ENCODE peak calls at places on chromosomes 3 and 15, in four cellular contexts. G is K562, P is A549, M is HepG2. B is an unnamed sample.

GRCh38 chr3:37693791-37694194 is 167.9 kb upstream of the CTDSPL start:
- DNase-seq in G (no peak), P (no peak), M (no peak), B (peak)

GRCh38 chr3:38136272-38136806 is 588 bp downstream of the ACAA1 start:
- DNase-seq in G (peak), P (no peak), M (no peak), B (no peak)

GRCh38 chr3:53274938-53275666 is 19.3 kb upstream of the TKT start:
- DNase-seq in G (no peak), P (no peak), M (no peak), B (no peak)

GRCh38 chr3:125165189-125165947 is 47.2 kb downstream of the SLC12A8 start:
- DNase-seq in G (no peak), P (no peak), M (peak), B (peak)

GRCh38 chr3:3778641-3779270 is 20.5 kb upstream of the LRRN1 start:
- DNase-seq in G (no peak), P (no peak), M (no peak), B (no peak)

GRCh38 chr3:108241721-108242120 is 19.5 kb upstream of the IFT57 start:
- DNase-seq in G (no peak), P (no peak), M (peak), B (no peak)

GRCh38 chr15:57384816-57385215 is 8.5 kb downstream of the CGNL1 start:
- DNase-seq in G (no peak), P (no peak), M (peak), B (no peak)

GRCh38 chr3:52441772-52442332 is 3.1 kb downstream of the SEMA3G start:
- DNase-seq in G (no peak), P (no peak), M (no peak), B (no peak)

GRCh38 chr15:59687831-59688230 is 1.3 kb downstream of the BNIP2 start:
- DNase-seq in G (no peak), P (no peak), M (peak), B (no peak)

GRCh38 chr3:99319961-99320360 is 318.4 kb upstream of the COL8A1 start:
- DNase-seq in G (no peak), P (no peak), M (no peak), B (no peak)

GRCh38 chr3:119413603-119414280 is 49.7 kb downstream of the TMEM39A start:
- DNase-seq in G (peak), P (no peak), M (no peak), B (peak)
- TF ChIP-seq NR3C1 in G (no peak), P (no peak), M (no peak), B (no peak)

GRCh38 chr15:68734352-68734751 is 86.3 kb downstream of the ANP32A start:
- DNase-seq in G (no peak), P (no peak), M (no peak), B (no peak)

GRCh38 chr15:68733666-68734065 is 87.0 kb downstream of the ANP32A start:
- DNase-seq in G (no peak), P (no peak), M (no peak), B (no peak)

GRCh38 chr15:68732451-68732850 is 88.2 kb downstream of the ANP32A start:
- DNase-seq in G (no peak), P (no peak), M (no peak), B (no peak)

GRCh38 chr15:68735610-68736009 is 85.1 kb downstream of the ANP32A start:
- DNase-seq in G (no peak), P (no peak), M (no peak), B (no peak)

DNA sequence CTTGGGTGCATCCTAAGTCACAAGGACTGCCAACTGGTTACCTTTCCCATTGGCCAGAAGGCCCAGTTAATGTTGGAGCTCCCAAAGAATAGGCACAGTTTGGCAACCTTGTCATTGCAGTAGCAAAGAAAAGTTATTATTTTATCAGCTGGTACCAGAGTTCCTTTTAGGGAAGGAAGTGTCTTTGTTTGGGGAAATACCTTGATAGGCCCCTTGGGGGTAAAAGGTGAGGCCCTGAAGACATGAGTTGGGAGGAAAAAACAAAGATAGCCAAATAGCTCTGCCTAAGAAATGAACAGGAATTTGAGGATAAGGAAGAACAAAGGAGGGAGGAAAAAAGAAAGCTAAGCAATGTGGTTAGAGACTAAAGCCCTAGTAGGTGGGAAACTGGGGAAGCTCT is 85.8 kb downstream of the ANP32A start:
- DNase-seq in G (no peak), P (no peak), M (no peak), B (no peak)
- TF ChIP-seq USF2 in G (no peak), P (no peak), M (no peak), B (no peak)

GRCh38 chr3:138281561-138281960 is 48.1 kb downstream of the NME9 start:
- DNase-seq in G (no peak), P (no peak), M (no peak), B (no peak)
- TF ChIP-seq NR3C1 in G (no peak), P (no peak), M (no peak), B (no peak)

GRCh38 chr15:50128266-50128665 is 9.2 kb upstream of the ATP8B4 start:
- DNase-seq in G (no peak), P (no peak), M (no peak), B (peak)
- TF ChIP-seq USF2 in G (no peak), P (no peak), M (no peak), B (no peak)

DNA sequence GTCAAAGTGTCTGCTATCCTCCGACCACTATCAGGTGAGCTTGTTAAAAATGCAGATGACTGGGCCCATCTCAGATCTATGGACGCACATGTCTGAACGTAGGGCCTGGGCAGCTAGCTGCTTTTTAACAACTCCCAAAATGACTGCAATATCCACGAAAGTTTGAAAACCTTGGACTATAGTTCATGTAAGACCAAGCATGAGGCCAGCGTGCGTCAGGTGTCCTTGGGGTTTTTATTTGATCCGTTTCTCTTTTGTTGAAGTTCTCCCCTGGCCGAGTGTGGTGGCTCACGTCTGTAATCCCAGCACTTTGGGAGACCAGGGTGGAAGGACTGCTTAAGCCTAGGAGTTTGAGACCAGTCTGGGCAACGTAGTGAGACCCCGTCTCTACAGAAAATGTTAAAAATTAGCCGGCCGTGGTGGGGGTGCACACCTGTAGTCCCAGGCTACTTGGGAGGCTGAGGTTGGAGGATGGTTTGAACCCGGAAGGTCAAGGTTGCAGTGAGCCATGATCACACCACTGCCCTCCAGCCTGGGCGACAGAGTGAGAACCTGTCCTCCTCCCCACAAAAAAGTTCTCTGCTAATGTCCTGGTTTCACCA is 9.5 kb downstream of the SLC51A start:
- DNase-seq in G (no peak), P (no peak), M (no peak), B (no peak)
- TF ChIP-seq NR3C1 in G (no peak), P (no peak), M (no peak), B (no peak)

DNA sequence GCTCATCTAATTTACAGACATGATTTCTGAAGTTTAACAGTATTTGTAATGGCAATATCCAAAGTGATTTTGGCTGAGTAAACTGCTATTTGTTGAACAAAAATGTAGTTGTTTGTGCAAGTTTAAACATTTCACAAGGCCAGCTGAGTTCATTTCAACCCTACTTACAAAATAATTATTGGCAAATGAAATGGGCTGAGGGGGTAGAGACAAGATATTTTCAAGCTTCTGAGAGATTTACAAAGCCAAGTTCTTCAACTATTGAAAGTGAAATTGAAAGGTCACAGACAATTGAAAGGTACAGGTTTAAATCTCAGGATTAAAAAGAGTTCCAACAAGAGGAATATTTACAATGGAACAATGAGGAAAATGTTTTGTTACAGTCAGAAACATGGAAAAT is 77.1 kb downstream of the DUT start:
- DNase-seq in G (no peak), P (no peak), M (no peak), B (no peak)
- TF ChIP-seq USF2 in G (no peak), P (no peak), M (no peak), B (no peak)

DNA sequence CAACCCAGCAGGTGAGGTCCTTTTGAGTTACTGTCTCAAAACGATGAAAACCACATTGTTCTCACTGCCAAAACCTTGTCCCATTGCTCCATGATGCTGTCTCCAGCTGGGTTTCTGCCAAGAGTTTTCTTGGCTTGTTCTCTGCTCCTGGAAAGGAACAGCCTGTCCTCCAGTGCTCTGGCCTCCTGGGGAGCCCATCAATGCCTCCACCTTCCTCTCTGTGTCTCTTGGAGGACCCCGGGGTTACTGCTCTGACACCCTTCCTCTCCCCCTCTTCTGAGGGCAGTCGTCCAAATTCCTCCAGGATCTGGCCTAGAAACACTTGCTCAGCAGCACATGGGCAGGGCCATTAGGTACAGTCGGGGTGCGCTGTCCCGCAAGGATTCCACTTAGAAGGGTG is 63.9 kb upstream of the RGMA start:
- DNase-seq in G (no peak), P (no peak), M (no peak), B (no peak)
- TF ChIP-seq NR3C1 in G (no peak), P (no peak), M (no peak), B (no peak)

DNA sequence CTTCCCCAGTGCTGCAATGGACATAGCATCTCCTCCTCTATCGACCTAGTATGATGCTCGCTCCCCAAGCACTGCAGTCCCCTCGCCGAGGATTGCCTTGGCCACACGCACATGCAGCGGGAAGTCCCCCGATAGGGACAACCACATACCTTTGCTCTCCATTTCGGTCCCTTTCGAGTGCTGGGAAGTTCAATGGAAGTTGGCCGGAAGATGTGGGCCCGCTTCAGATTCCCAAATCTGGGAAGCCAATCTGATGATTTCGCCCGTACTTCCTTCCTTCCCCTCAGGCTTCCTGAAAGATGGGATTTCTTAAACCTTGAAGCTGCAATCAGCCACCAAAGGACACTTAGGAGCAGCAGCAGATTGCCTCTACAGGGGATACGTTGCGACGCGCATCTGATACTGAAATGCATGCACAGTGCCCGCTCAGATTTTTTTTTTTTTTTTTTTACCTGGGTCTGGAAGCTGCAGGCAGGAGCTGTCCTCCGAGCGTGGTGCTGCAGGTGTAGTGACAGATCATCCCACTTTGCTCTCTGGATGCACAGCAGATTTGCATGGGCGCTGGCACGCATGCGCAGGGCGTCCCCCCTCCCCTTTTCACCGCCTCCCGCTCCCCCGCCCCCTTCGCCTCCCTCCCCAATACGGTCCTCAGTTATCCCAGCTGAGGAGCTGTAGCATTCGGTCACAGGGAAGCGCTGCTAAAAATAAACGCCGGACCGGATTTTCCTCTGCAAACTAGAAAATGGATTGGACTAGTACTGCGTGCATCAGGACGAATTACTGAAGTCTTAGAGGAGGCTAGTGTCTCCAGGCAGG is at the start of gene FGF12:
- DNase-seq in G (peak), P (peak), M (peak), B (peak)
- TF ChIP-seq USF2 in G (no peak), P (no peak), M (no peak), B (no peak)

GRCh38 chr3:47799733-47800132 is 3.2 kb upstream of the DHX30 start:
- DNase-seq in G (no peak), P (no peak), M (no peak), B (peak)
- TF ChIP-seq NR3C1 in G (no peak), P (no peak), M (no peak), B (no peak)

B was measured in WTC11.